ENCODE peak calls at places on chromosomes 1 and 21, in four cellular contexts. H, I, V and N are unnamed samples.

GRCh38 chr21:44349847-44350772 is 3.3 kb upstream of the TRPM2 start:
- DNase-seq in H (no peak), I (no peak), V (no peak), N (no peak)

GRCh38 chr1:156050376-156050775 is 3.2 kb downstream of the UBQLN4 start:
- DNase-seq in H (no peak), I (no peak), V (no peak), N (no peak)

GRCh38 chr1:182869241-182869666 is 30.1 kb downstream of the DHX9 start:
- DNase-seq in H (no peak), I (no peak), V (no peak), N (peak)

GRCh38 chr1:228018125-228018398 is 11.3 kb downstream of the WNT3A start:
- DNase-seq in H (no peak), I (no peak), V (no peak), N (no peak)

GRCh38 chr21:28358702-28359101 is 634.0 kb downstream of the LTN1 start:
- DNase-seq in H (no peak), I (no peak), V (no peak), N (no peak)

GRCh38 chr1:111603979-111604378 is 15.6 kb upstream of the RAP1A start:
- DNase-seq in H (peak), I (no peak), V (no peak), N (peak)

GRCh38 chr21:45078877-45079281 is 4.5 kb downstream of the ADARB1 start:
- DNase-seq in H (peak), I (no peak), V (no peak), N (peak)

GRCh38 chr1:88549536-88549935 is 134.5 kb upstream of the PKN2 start:
- DNase-seq in H (no peak), I (no peak), V (no peak), N (no peak)

GRCh38 chr1:33312413-33312749 is 8.5 kb downstream of the A3GALT2 start:
- DNase-seq in H (no peak), I (no peak), V (no peak), N (no peak)